ENCODE peak calls at places on chromosomes 3 and 15, in seven cellular contexts. One of them, this sample, is unnamed.

GRCh38 chr3:24365168-24365567 is 129.5 kb downstream of the THRB start:
- DNase-seq in T-helper 1 cell: no peak
- DNase-seq in stimulated activated CD8-positive, alpha-beta memory T cell treated with anti-CD3 and anti-CD28 coated beads, Interleukin-15, amount 100 ng/mL, for 1 hour: no peak
- DNase-seq in neural crest cell: no peak
- DNase-seq in NCI-H1092: no peak
- DNase-seq in left lung: no peak
- DNase-seq in CD8-positive, alpha-beta memory T cell: no peak
- DNase-seq in this sample: peak

GRCh38 chr15:71109130-71109529 is 6.1 kb upstream of the THSD4 start:
- DNase-seq in T-helper 1 cell: no peak
- DNase-seq in stimulated activated CD8-positive, alpha-beta memory T cell treated with anti-CD3 and anti-CD28 coated beads, Interleukin-15, amount 100 ng/mL, for 1 hour: no peak
- DNase-seq in neural crest cell: no peak
- DNase-seq in NCI-H1092: no peak
- DNase-seq in left lung: no peak
- DNase-seq in CD8-positive, alpha-beta memory T cell: no peak
- DNase-seq in this sample: no peak

GRCh38 chr3:152531717-152532116 is 263.0 kb downstream of the MBNL1 start:
- DNase-seq in T-helper 1 cell: no peak
- DNase-seq in stimulated activated CD8-positive, alpha-beta memory T cell treated with anti-CD3 and anti-CD28 coated beads, Interleukin-15, amount 100 ng/mL, for 1 hour: no peak
- DNase-seq in neural crest cell: no peak
- DNase-seq in NCI-H1092: no peak
- DNase-seq in left lung: no peak
- DNase-seq in CD8-positive, alpha-beta memory T cell: no peak
- DNase-seq in this sample: no peak

GRCh38 chr3:32592696-32593353 is 22.2 kb upstream of the DYNC1LI1 start:
- DNase-seq in T-helper 1 cell: no peak
- DNase-seq in stimulated activated CD8-positive, alpha-beta memory T cell treated with anti-CD3 and anti-CD28 coated beads, Interleukin-15, amount 100 ng/mL, for 1 hour: no peak
- DNase-seq in neural crest cell: no peak
- DNase-seq in NCI-H1092: no peak
- DNase-seq in left lung: no peak
- DNase-seq in CD8-positive, alpha-beta memory T cell: no peak
- DNase-seq in this sample: no peak

GRCh38 chr3:58628823-58629562 is 37.6 kb downstream of the FAM3D start:
- DNase-seq in T-helper 1 cell: no peak
- DNase-seq in stimulated activated CD8-positive, alpha-beta memory T cell treated with anti-CD3 and anti-CD28 coated beads, Interleukin-15, amount 100 ng/mL, for 1 hour: no peak
- DNase-seq in neural crest cell: no peak
- DNase-seq in NCI-H1092: peak
- DNase-seq in left lung: no peak
- DNase-seq in CD8-positive, alpha-beta memory T cell: no peak
- DNase-seq in this sample: peak

GRCh38 chr3:111285691-111286090 is 214.1 kb downstream of the NECTIN3 start:
- DNase-seq in T-helper 1 cell: no peak
- DNase-seq in stimulated activated CD8-positive, alpha-beta memory T cell treated with anti-CD3 and anti-CD28 coated beads, Interleukin-15, amount 100 ng/mL, for 1 hour: no peak
- DNase-seq in neural crest cell: no peak
- DNase-seq in NCI-H1092: no peak
- DNase-seq in left lung: no peak
- DNase-seq in CD8-positive, alpha-beta memory T cell: no peak
- DNase-seq in this sample: no peak

GRCh38 chr3:9352917-9353823 is 9.7 kb upstream of the THUMPD3 start:
- DNase-seq in T-helper 1 cell: peak
- DNase-seq in stimulated activated CD8-positive, alpha-beta memory T cell treated with anti-CD3 and anti-CD28 coated beads, Interleukin-15, amount 100 ng/mL, for 1 hour: peak
- DNase-seq in neural crest cell: peak
- DNase-seq in NCI-H1092: peak
- DNase-seq in left lung: no peak
- DNase-seq in CD8-positive, alpha-beta memory T cell: peak
- DNase-seq in this sample: peak

GRCh38 chr3:146382386-146382785 is 87.0 kb downstream of the PLSCR2 start:
- DNase-seq in T-helper 1 cell: no peak
- DNase-seq in stimulated activated CD8-positive, alpha-beta memory T cell treated with anti-CD3 and anti-CD28 coated beads, Interleukin-15, amount 100 ng/mL, for 1 hour: no peak
- DNase-seq in neural crest cell: no peak
- DNase-seq in NCI-H1092: no peak
- DNase-seq in left lung: no peak
- DNase-seq in CD8-positive, alpha-beta memory T cell: no peak
- DNase-seq in this sample: no peak

GRCh38 chr3:165193392-165194268 is 2.6 kb downstream of the SLITRK3 start:
- DNase-seq in T-helper 1 cell: no peak
- DNase-seq in stimulated activated CD8-positive, alpha-beta memory T cell treated with anti-CD3 and anti-CD28 coated beads, Interleukin-15, amount 100 ng/mL, for 1 hour: no peak
- DNase-seq in neural crest cell: peak
- DNase-seq in NCI-H1092: no peak
- DNase-seq in left lung: no peak
- DNase-seq in CD8-positive, alpha-beta memory T cell: no peak
- DNase-seq in this sample: no peak

GRCh38 chr3:71102111-71103039 is 481.2 kb downstream of the FOXP1 start:
- DNase-seq in T-helper 1 cell: no peak
- DNase-seq in stimulated activated CD8-positive, alpha-beta memory T cell treated with anti-CD3 and anti-CD28 coated beads, Interleukin-15, amount 100 ng/mL, for 1 hour: no peak
- DNase-seq in neural crest cell: no peak
- DNase-seq in NCI-H1092: no peak
- DNase-seq in left lung: no peak
- DNase-seq in CD8-positive, alpha-beta memory T cell: no peak
- DNase-seq in this sample: peak

GRCh38 chr3:85912981-85913380 is 954.2 kb downstream of the CADM2 start:
- DNase-seq in T-helper 1 cell: no peak
- DNase-seq in stimulated activated CD8-positive, alpha-beta memory T cell treated with anti-CD3 and anti-CD28 coated beads, Interleukin-15, amount 100 ng/mL, for 1 hour: no peak
- DNase-seq in neural crest cell: no peak
- DNase-seq in NCI-H1092: no peak
- DNase-seq in left lung: no peak
- DNase-seq in CD8-positive, alpha-beta memory T cell: no peak
- DNase-seq in this sample: no peak

GRCh38 chr3:50299929-50300680 is 900 bp upstream of the HYAL3 start:
- DNase-seq in T-helper 1 cell: no peak
- DNase-seq in stimulated activated CD8-positive, alpha-beta memory T cell treated with anti-CD3 and anti-CD28 coated beads, Interleukin-15, amount 100 ng/mL, for 1 hour: no peak
- DNase-seq in neural crest cell: no peak
- DNase-seq in NCI-H1092: no peak
- DNase-seq in left lung: peak
- DNase-seq in CD8-positive, alpha-beta memory T cell: no peak
- DNase-seq in this sample: no peak

GRCh38 chr15:73941044-73941443 is 14.8 kb downstream of the LOXL1 start:
- DNase-seq in T-helper 1 cell: no peak
- DNase-seq in stimulated activated CD8-positive, alpha-beta memory T cell treated with anti-CD3 and anti-CD28 coated beads, Interleukin-15, amount 100 ng/mL, for 1 hour: no peak
- DNase-seq in neural crest cell: no peak
- DNase-seq in NCI-H1092: no peak
- DNase-seq in left lung: no peak
- DNase-seq in CD8-positive, alpha-beta memory T cell: no peak
- DNase-seq in this sample: peak

GRCh38 chr3:124965413-124965812 is 30.9 kb upstream of the MUC13 start:
- DNase-seq in T-helper 1 cell: no peak
- DNase-seq in stimulated activated CD8-positive, alpha-beta memory T cell treated with anti-CD3 and anti-CD28 coated beads, Interleukin-15, amount 100 ng/mL, for 1 hour: no peak
- DNase-seq in neural crest cell: no peak
- DNase-seq in NCI-H1092: no peak
- DNase-seq in left lung: no peak
- DNase-seq in CD8-positive, alpha-beta memory T cell: no peak
- DNase-seq in this sample: no peak

GRCh38 chr3:143035466-143036214 is 34.3 kb downstream of the U2SURP start:
- DNase-seq in T-helper 1 cell: no peak
- DNase-seq in stimulated activated CD8-positive, alpha-beta memory T cell treated with anti-CD3 and anti-CD28 coated beads, Interleukin-15, amount 100 ng/mL, for 1 hour: no peak
- DNase-seq in neural crest cell: no peak
- DNase-seq in NCI-H1092: no peak
- DNase-seq in left lung: no peak
- DNase-seq in CD8-positive, alpha-beta memory T cell: no peak
- DNase-seq in this sample: peak

GRCh38 chr15:56371495-56372147 is 6.4 kb downstream of the TEX9 start:
- DNase-seq in T-helper 1 cell: no peak
- DNase-seq in stimulated activated CD8-positive, alpha-beta memory T cell treated with anti-CD3 and anti-CD28 coated beads, Interleukin-15, amount 100 ng/mL, for 1 hour: no peak
- DNase-seq in neural crest cell: no peak
- DNase-seq in NCI-H1092: no peak
- DNase-seq in left lung: no peak
- DNase-seq in CD8-positive, alpha-beta memory T cell: no peak
- DNase-seq in this sample: no peak

GRCh38 chr3:100264242-100264641 is 3.5 kb downstream of the TBC1D23 start:
- DNase-seq in T-helper 1 cell: no peak
- DNase-seq in stimulated activated CD8-positive, alpha-beta memory T cell treated with anti-CD3 and anti-CD28 coated beads, Interleukin-15, amount 100 ng/mL, for 1 hour: no peak
- DNase-seq in neural crest cell: no peak
- DNase-seq in NCI-H1092: no peak
- DNase-seq in left lung: no peak
- DNase-seq in CD8-positive, alpha-beta memory T cell: no peak
- DNase-seq in this sample: no peak

GRCh38 chr3:64846009-64846408 is 158.2 kb upstream of the ADAMTS9 start:
- DNase-seq in T-helper 1 cell: no peak
- DNase-seq in stimulated activated CD8-positive, alpha-beta memory T cell treated with anti-CD3 and anti-CD28 coated beads, Interleukin-15, amount 100 ng/mL, for 1 hour: no peak
- DNase-seq in neural crest cell: no peak
- DNase-seq in NCI-H1092: no peak
- DNase-seq in left lung: no peak
- DNase-seq in CD8-positive, alpha-beta memory T cell: no peak
- DNase-seq in this sample: no peak

GRCh38 chr15:45573961-45574629 is 13.1 kb upstream of the BLOC1S6 start:
- DNase-seq in T-helper 1 cell: no peak
- DNase-seq in stimulated activated CD8-positive, alpha-beta memory T cell treated with anti-CD3 and anti-CD28 coated beads, Interleukin-15, amount 100 ng/mL, for 1 hour: no peak
- DNase-seq in neural crest cell: peak
- DNase-seq in NCI-H1092: no peak
- DNase-seq in left lung: no peak
- DNase-seq in CD8-positive, alpha-beta memory T cell: no peak
- DNase-seq in this sample: no peak

GRCh38 chr15:75179773-75180140 is 21.9 kb upstream of the C15orf39 start:
- DNase-seq in T-helper 1 cell: no peak
- DNase-seq in stimulated activated CD8-positive, alpha-beta memory T cell treated with anti-CD3 and anti-CD28 coated beads, Interleukin-15, amount 100 ng/mL, for 1 hour: no peak
- DNase-seq in neural crest cell: no peak
- DNase-seq in NCI-H1092: no peak
- DNase-seq in left lung: no peak
- DNase-seq in CD8-positive, alpha-beta memory T cell: no peak
- DNase-seq in this sample: no peak

GRCh38 chr3:137013955-137014688 is 56.3 kb downstream of the IL20RB start:
- DNase-seq in T-helper 1 cell: peak
- DNase-seq in stimulated activated CD8-positive, alpha-beta memory T cell treated with anti-CD3 and anti-CD28 coated beads, Interleukin-15, amount 100 ng/mL, for 1 hour: peak
- DNase-seq in neural crest cell: peak
- DNase-seq in NCI-H1092: peak
- DNase-seq in left lung: peak
- DNase-seq in CD8-positive, alpha-beta memory T cell: peak
- DNase-seq in this sample: peak

GRCh38 chr3:149494022-149494758 is 19.7 kb downstream of the TM4SF4 start:
- DNase-seq in T-helper 1 cell: no peak
- DNase-seq in stimulated activated CD8-positive, alpha-beta memory T cell treated with anti-CD3 and anti-CD28 coated beads, Interleukin-15, amount 100 ng/mL, for 1 hour: no peak
- DNase-seq in neural crest cell: peak
- DNase-seq in NCI-H1092: peak
- DNase-seq in left lung: no peak
- DNase-seq in CD8-positive, alpha-beta memory T cell: no peak
- DNase-seq in this sample: no peak

GRCh38 chr3:132352556-132353143 is 35.4 kb downstream of the ACP3 start:
- DNase-seq in T-helper 1 cell: peak
- DNase-seq in stimulated activated CD8-positive, alpha-beta memory T cell treated with anti-CD3 and anti-CD28 coated beads, Interleukin-15, amount 100 ng/mL, for 1 hour: peak
- DNase-seq in neural crest cell: peak
- DNase-seq in NCI-H1092: peak
- DNase-seq in left lung: no peak
- DNase-seq in CD8-positive, alpha-beta memory T cell: peak
- DNase-seq in this sample: peak

GRCh38 chr3:43765417-43766030 is 74.8 kb downstream of the ABHD5 start:
- DNase-seq in T-helper 1 cell: no peak
- DNase-seq in stimulated activated CD8-positive, alpha-beta memory T cell treated with anti-CD3 and anti-CD28 coated beads, Interleukin-15, amount 100 ng/mL, for 1 hour: no peak
- DNase-seq in neural crest cell: no peak
- DNase-seq in NCI-H1092: no peak
- DNase-seq in left lung: no peak
- DNase-seq in CD8-positive, alpha-beta memory T cell: no peak
- DNase-seq in this sample: no peak

GRCh38 chr3:195263193-195263924 is 7.6 kb downstream of the XXYLT1 start:
- DNase-seq in T-helper 1 cell: no peak
- DNase-seq in stimulated activated CD8-positive, alpha-beta memory T cell treated with anti-CD3 and anti-CD28 coated beads, Interleukin-15, amount 100 ng/mL, for 1 hour: no peak
- DNase-seq in neural crest cell: no peak
- DNase-seq in NCI-H1092: no peak
- DNase-seq in left lung: peak
- DNase-seq in CD8-positive, alpha-beta memory T cell: no peak
- DNase-seq in this sample: no peak

This sample was measured in AG09319.